ENCODE peak calls at places on chromosome 2, in four cellular contexts. R is K562, S is HCT116, N is GM12878. V is an unnamed sample.
A peak's percentile ranks its signal among the peaks of the same experiment; 100 is the strongest.

GRCh38 chr2:159438720-159439353 is 152.3 kb upstream of the WDSUB1 start:
- DNase-seq in R (no peak), S (no peak), N (no peak), V (no peak)

GRCh38 chr2:54632733-54633692 is 90.4 kb upstream of the EML6 start:
- DNase-seq in R (no peak), S (no peak), N (no peak), V (no peak)

GRCh38 chr2:217338306-217338916 is 478.5 kb upstream of the TNP1 start:
- DNase-seq in R (no peak), S (no peak), N (no peak), V (no peak)

GRCh38 chr2:148658807-148659722 is 14.5 kb downstream of the EPC2 start:
- DNase-seq in R (no peak), S (no peak), N (peak; percentile 56), V (no peak)

GRCh38 chr2:226716126-226716525 is 83.5 kb downstream of the IRS1 start:
- DNase-seq in R (no peak), S (no peak), N (no peak), V (no peak)

GRCh38 chr2:100807707-100808106 is 12.2 kb upstream of the NPAS2 start:
- DNase-seq in R (no peak), S (no peak), N (no peak), V (no peak)

GRCh38 chr2:22855081-22855480 is 529.9 kb upstream of the KLHL29 start:
- DNase-seq in R (no peak), S (no peak), N (no peak), V (no peak)

GRCh38 chr2:150880986-150881385 is 380.7 kb downstream of the RBM43 start:
- DNase-seq in R (no peak), S (no peak), N (no peak), V (no peak)

GRCh38 chr2:240013343-240013742 is 11.8 kb downstream of the NDUFA10 start:
- DNase-seq in R (no peak), S (no peak), N (no peak), V (no peak)

GRCh38 chr2:26971911-26972786 is 1.7 kb downstream of the MAPRE3 start:
- DNase-seq in R (no peak), S (no peak), N (no peak), V (no peak)

GRCh38 chr2:70523996-70524965 is 29.3 kb downstream of the TGFA start:
- DNase-seq in R (no peak), S (peak; percentile 86), N (no peak), V (peak; percentile 53)

GRCh38 chr2:42363413-42363812 is 2.4 kb upstream of the COX7A2L start:
- DNase-seq in R (no peak), S (no peak), N (no peak), V (no peak)
- TF ChIP-seq EGR1 in R (no peak), S (no peak), N (no peak), V (no peak)

GRCh38 chr2:77025714-77026113 is 496.5 kb downstream of the LRRTM4 start:
- DNase-seq in R (no peak), S (no peak), N (no peak), V (no peak)

DNA sequence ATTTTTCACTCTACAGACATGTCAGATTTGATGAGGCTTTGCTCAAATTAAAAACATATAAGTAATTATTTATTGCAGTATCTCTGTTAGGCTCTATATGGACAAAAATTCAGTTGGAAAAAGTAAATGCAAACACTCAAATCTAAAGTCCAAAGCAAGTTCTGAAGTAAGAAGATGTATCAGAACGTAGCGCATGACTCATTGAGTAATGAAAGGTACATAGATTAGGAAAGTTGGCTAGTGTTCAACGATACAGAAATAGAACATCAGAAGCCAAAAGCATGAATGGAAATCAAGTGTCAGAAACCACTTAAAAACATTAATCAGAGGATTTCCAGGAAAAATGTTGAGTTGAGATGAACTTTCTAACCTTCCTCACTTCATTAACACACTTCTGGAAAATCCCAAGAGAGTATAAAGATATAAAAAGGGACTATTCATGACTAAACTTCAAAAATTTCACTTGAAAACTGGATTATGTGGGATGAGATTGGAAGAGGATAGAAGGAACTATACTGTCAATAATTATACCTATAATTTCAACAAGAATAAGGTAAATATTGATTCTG is 494.1 kb downstream of the LRRTM4 start:
- DNase-seq in R (no peak), S (no peak), N (no peak), V (no peak)
- TF ChIP-seq EGR1 in R (no peak), S (no peak), N (no peak), V (no peak)

GRCh38 chr2:138087761-138088602 is 123.7 kb downstream of the HNMT start:
- DNase-seq in R (no peak), S (no peak), N (no peak), V (no peak)

GRCh38 chr2:138086556-138086955 is 122.3 kb downstream of the HNMT start:
- DNase-seq in R (no peak), S (no peak), N (no peak), V (no peak)

GRCh38 chr2:138093455-138093854 is 129.2 kb downstream of the HNMT start:
- DNase-seq in R (no peak), S (no peak), N (no peak), V (no peak)

GRCh38 chr2:138094031-138094430 is 129.8 kb downstream of the HNMT start:
- DNase-seq in R (no peak), S (no peak), N (no peak), V (no peak)

GRCh38 chr2:138090330-138090729 is 126.1 kb downstream of the HNMT start:
- DNase-seq in R (peak; percentile 35), S (peak; percentile 22), N (no peak), V (no peak)
- TF ChIP-seq EGR1 in R (no peak), S (no peak), N (no peak), V (no peak)

DNA sequence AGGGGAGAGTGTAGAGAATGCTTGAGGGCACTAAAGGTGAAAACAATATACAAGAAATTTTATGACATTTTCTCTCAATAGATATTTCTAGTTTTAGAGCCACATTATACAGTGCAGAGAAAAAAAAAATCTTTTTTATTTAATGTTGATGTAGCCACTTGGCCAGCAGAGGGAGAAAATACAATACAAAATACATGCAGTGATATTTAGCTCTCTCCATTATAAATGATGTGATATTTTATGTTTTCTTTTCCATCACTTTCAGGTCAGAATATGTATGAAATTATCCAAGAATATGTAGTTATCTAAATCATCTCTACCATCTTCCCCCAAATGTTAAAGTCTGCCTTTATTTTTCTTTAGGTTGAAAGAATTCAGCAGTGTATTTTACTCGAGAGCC is 533.6 kb upstream of the FSHR start:
- DNase-seq in R (no peak), S (no peak), N (no peak), V (no peak)
- TF ChIP-seq EGR1 in R (no peak), S (no peak), N (no peak), V (no peak)

DNA sequence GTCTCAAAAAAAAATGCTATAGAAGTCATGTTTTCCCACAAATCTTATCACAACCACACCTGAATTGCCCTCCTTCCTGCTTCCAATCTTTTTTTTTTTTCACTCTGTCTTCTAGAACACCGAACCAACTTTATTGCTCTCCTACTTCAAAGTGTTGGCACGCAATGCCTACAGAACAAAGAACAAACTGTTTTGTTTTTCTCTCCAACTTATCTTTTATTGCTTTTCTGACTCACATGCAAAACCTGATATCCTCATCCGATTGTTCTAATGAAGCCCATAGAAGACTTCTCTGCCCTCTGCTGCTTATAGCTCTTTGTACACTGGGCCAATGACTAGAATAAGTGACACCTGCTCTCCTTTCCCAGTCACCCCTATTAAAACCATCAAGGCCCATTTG is 602.8 kb downstream of the EPHA4 start:
- DNase-seq in R (no peak), S (no peak), N (no peak), V (no peak)
- TF ChIP-seq EGR1 in R (no peak), S (no peak), N (no peak), V (no peak)

GRCh38 chr2:143410097-143410897 is 281.1 kb downstream of the ARHGAP15 start:
- DNase-seq in R (no peak), S (no peak), N (no peak), V (no peak)
- TF ChIP-seq EGR1 in R (no peak), S (no peak), N (no peak), V (no peak)

V was measured in H1.